ENCODE peak calls at places on chromosomes 5 and 9, in seven cellular contexts. U, G, Q, L, D, T and I are unnamed samples.

GRCh38 chr5:114369680-114370417 is 8.0 kb downstream of the KCNN2 start:
- DNase-seq in U (no peak), G (no peak), Q (no peak), L (no peak), D (no peak), T (no peak), I (no peak)

GRCh38 chr5:77397686-77398300 is 94.3 kb downstream of the WDR41 start:
- DNase-seq in U (no peak), G (no peak), Q (no peak), L (no peak), D (no peak), T (no peak), I (no peak)

GRCh38 chr5:100901851-100902341 is 1.2 kb downstream of the ST8SIA4 start:
- DNase-seq in U (no peak), G (peak; percentile 46), Q (no peak), L (no peak), D (peak; percentile 60), T (peak; percentile 32), I (no peak)

GRCh38 chr5:169331292-169331852 is 30.4 kb upstream of the SLIT3 start:
- DNase-seq in U (no peak), G (no peak), Q (no peak), L (peak; percentile 23), D (no peak), T (peak; percentile 16), I (no peak)

GRCh38 chr9:114789006-114789405 is 16.8 kb downstream of the TNFSF15 start:
- DNase-seq in U (no peak), G (no peak), Q (no peak), L (no peak), D (no peak), T (no peak), I (no peak)

GRCh38 chr5:14036514-14036913 is 92.0 kb upstream of the DNAH5 start:
- DNase-seq in U (peak; percentile 84), G (no peak), Q (peak; percentile 9), L (peak; percentile 87), D (no peak), T (peak; percentile 86), I (no peak)

GRCh38 chr9:88197781-88198345 is 59.6 kb upstream of the SPATA31C2 start:
- DNase-seq in U (peak; percentile 40), G (no peak), Q (no peak), L (peak; percentile 93), D (no peak), T (peak; percentile 76), I (no peak)

GRCh38 chr9:130024597-130024994 is 18.4 kb downstream of the FNBP1 start:
- DNase-seq in U (peak; percentile 27), G (no peak), Q (no peak), L (peak; percentile 88), D (no peak), T (peak; percentile 55), I (no peak)

GRCh38 chr5:163846512-163846911 is 341.1 kb downstream of the MAT2B start:
- DNase-seq in U (no peak), G (no peak), Q (no peak), L (peak; percentile 16), D (no peak), T (no peak), I (no peak)

GRCh38 chr5:149313151-149313841 is 32.0 kb upstream of the GRPEL2 start:
- DNase-seq in U (no peak), G (no peak), Q (peak; percentile 18), L (no peak), D (no peak), T (no peak), I (no peak)

GRCh38 chr5:35035271-35035670 is 12.5 kb downstream of the AGXT2 start:
- DNase-seq in U (no peak), G (no peak), Q (no peak), L (peak; percentile 63), D (no peak), T (no peak), I (no peak)